ENCODE peak calls at places on chromosomes 13 and 19, in four cellular contexts. T, Q, R and H are unnamed samples.

GRCh38 chr13:48000559-48001126 is 430 bp downstream of the SUCLA2 start:
- DNase-seq in T (no peak), Q (peak), R (no peak), H (no peak)

GRCh38 chr19:18603255-18603957 is 3.2 kb downstream of the CRLF1 start:
- DNase-seq in T (no peak), Q (peak), R (no peak), H (no peak)

GRCh38 chr13:32904271-32904670 is 112.0 kb upstream of the KL start:
- DNase-seq in T (no peak), Q (no peak), R (no peak), H (no peak)

GRCh38 chr13:102400619-102401125 is 1.2 kb downstream of the FGF14 start:
- DNase-seq in T (no peak), Q (no peak), R (no peak), H (no peak)

GRCh38 chr13:74103970-74104555 is 30.1 kb downstream of the KLF12 start:
- DNase-seq in T (no peak), Q (no peak), R (no peak), H (no peak)

GRCh38 chr13:51096131-51096530 is 14.9 kb downstream of the C13orf42 start:
- DNase-seq in T (no peak), Q (no peak), R (no peak), H (no peak)

GRCh38 chr19:19537321-19538048 is 580 bp upstream of the CILP2 start:
- DNase-seq in T (no peak), Q (no peak), R (no peak), H (no peak)

GRCh38 chr13:101618440-101619187 is 166.1 kb downstream of the ITGBL1 start:
- DNase-seq in T (no peak), Q (no peak), R (no peak), H (no peak)

GRCh38 chr13:104984296-104984818 is 1551.1 kb downstream of the EFNB2 start:
- DNase-seq in T (no peak), Q (no peak), R (no peak), H (no peak)

GRCh38 chr19:35352448-35353304 is 5.0 kb downstream of the FFAR1 start:
- DNase-seq in T (peak), Q (peak), R (peak), H (peak)

GRCh38 chr13:79867248-79867647 is 386.3 kb downstream of the NDFIP2 start:
- DNase-seq in T (no peak), Q (no peak), R (no peak), H (no peak)

GRCh38 chr19:3366761-3367571 is 583 bp downstream of the NFIC start:
- DNase-seq in T (no peak), Q (peak), R (no peak), H (no peak)

GRCh38 chr19:45418812-45419211 is 4.9 kb downstream of the ERCC1 start:
- DNase-seq in T (no peak), Q (no peak), R (no peak), H (no peak)

GRCh38 chr19:30046522-30046921 is 104.5 kb downstream of the URI1 start:
- DNase-seq in T (no peak), Q (peak), R (no peak), H (peak)

GRCh38 chr19:5585461-5586299 is 17.9 kb upstream of the TINCR start:
- DNase-seq in T (no peak), Q (peak), R (no peak), H (no peak)

GRCh38 chr19:39802958-39803357 is 24.3 kb downstream of the LEUTX start:
- DNase-seq in T (no peak), Q (no peak), R (no peak), H (no peak)

GRCh38 chr19:21581646-21582045 is 76.2 kb downstream of the ZNF429 start:
- DNase-seq in T (no peak), Q (no peak), R (no peak), H (no peak)

GRCh38 chr19:11265785-11266236 is 3.5 kb upstream of the DOCK6 start:
- DNase-seq in T (peak), Q (no peak), R (peak), H (no peak)

GRCh38 chr13:94263038-94263437 is 216.4 kb downstream of the DCT start:
- DNase-seq in T (no peak), Q (no peak), R (peak), H (no peak)

GRCh38 chr19:17475541-17476115 is 5.3 kb downstream of the SLC27A1 start:
- DNase-seq in T (peak), Q (no peak), R (peak), H (no peak)

GRCh38 chr19:48989701-48990291 is 3.3 kb downstream of the GYS1 start:
- DNase-seq in T (no peak), Q (no peak), R (no peak), H (no peak)

GRCh38 chr13:39765801-39766463 is 110.5 kb downstream of the COG6 start:
- DNase-seq in T (no peak), Q (no peak), R (no peak), H (no peak)

GRCh38 chr19:36483653-36484052 is 5.7 kb downstream of the ZNF566 start:
- DNase-seq in T (no peak), Q (no peak), R (no peak), H (no peak)

GRCh38 chr13:51638497-51638871 is 54.2 kb downstream of the WDFY2 start:
- DNase-seq in T (no peak), Q (no peak), R (no peak), H (no peak)

GRCh38 chr13:95643814-95644598 is 500 bp downstream of the DZIP1 start:
- DNase-seq in T (no peak), Q (no peak), R (peak), H (no peak)

GRCh38 chr13:73556902-73557301 is 498.1 kb downstream of the KLF5 start:
- DNase-seq in T (no peak), Q (no peak), R (no peak), H (no peak)

GRCh38 chr19:45485301-45486077 is 11.4 kb downstream of the RTN2 start:
- DNase-seq in T (peak), Q (peak), R (peak), H (peak)

GRCh38 chr13:28077231-28077630 is 23.1 kb downstream of the FLT3 start:
- DNase-seq in T (no peak), Q (no peak), R (no peak), H (no peak)

GRCh38 chr13:106378263-106378662 is 157.2 kb downstream of the EFNB2 start:
- DNase-seq in T (no peak), Q (no peak), R (no peak), H (no peak)

GRCh38 chr19:45558399-45558878 is 26.2 kb downstream of the OPA3 start:
- DNase-seq in T (peak), Q (peak), R (peak), H (no peak)

GRCh38 chr19:39514840-39515550 is at the start of gene SELENOV:
- DNase-seq in T (no peak), Q (no peak), R (no peak), H (no peak)

GRCh38 chr13:61406275-61406674 is 9.4 kb downstream of the PCDH20 start:
- DNase-seq in T (no peak), Q (no peak), R (no peak), H (no peak)

GRCh38 chr13:59318320-59318930 is 845.3 kb downstream of the DIAPH3 start:
- DNase-seq in T (peak), Q (peak), R (peak), H (peak)

GRCh38 chr19:32231691-32232090 is 113.7 kb upstream of the ZNF507 start:
- DNase-seq in T (no peak), Q (no peak), R (no peak), H (no peak)

GRCh38 chr13:40940841-40941240 is 78.3 kb downstream of the ELF1 start:
- DNase-seq in T (no peak), Q (no peak), R (no peak), H (no peak)
- TF ChIP-seq SIN3A in T (no peak), Q (no peak), R (no peak), H (no peak)

DNA sequence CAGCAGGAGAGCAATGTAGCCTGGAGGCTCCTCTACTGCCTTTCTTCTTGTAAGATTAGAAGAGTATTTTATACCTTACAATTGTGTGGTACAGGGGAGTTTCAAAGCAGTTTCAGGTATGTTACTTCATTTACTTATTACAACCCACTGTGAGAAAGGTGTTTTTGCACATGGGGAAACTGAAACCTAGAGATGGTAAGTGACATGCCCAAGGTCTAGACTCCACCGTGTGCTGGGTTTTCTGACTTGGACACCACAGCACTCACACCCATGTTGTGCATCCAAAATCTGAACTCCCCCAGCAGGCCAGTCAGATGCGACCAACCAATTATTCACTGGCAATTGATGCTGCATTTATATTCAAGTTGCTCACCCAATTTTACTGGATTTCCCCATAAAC is 22.8 kb downstream of the ERICH6B start:
- DNase-seq in T (no peak), Q (no peak), R (no peak), H (no peak)
- TF ChIP-seq TCF7L2 in T (no peak), Q (no peak), R (no peak), H (no peak)

DNA sequence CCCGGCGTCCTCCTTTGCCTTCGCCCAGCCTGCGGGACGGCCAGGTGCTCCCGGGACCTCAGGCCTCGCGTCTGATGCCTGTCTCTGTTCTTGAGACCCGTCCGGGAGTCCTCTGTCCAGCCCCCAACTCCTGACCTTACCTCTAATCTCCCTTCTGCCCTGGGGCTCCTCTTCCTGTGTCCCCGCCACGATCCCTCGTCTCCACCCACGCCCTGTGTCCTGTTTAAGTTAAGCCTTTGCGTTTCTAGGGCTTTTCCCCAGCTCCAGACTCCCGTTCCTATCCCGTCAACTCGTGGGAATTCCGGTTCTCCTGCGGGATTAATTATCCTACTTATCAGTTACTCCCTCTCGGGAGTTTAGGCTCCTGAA is 686 bp downstream of the LENG8 start:
- DNase-seq in T (no peak), Q (no peak), R (no peak), H (no peak)
- TF ChIP-seq REST in T (no peak), Q (no peak), R (no peak), H (no peak)

GRCh38 chr13:37479901-37480300 is 118.7 kb downstream of the POSTN start:
- DNase-seq in T (no peak), Q (no peak), R (no peak), H (no peak)

GRCh38 chr13:37475966-37476365 is 122.6 kb downstream of the POSTN start:
- DNase-seq in T (no peak), Q (no peak), R (no peak), H (no peak)

GRCh38 chr13:37473035-37473434 is 125.5 kb downstream of the POSTN start:
- DNase-seq in T (no peak), Q (peak), R (no peak), H (no peak)

GRCh38 chr13:37475151-37475550 is 123.4 kb downstream of the POSTN start:
- DNase-seq in T (no peak), Q (no peak), R (no peak), H (no peak)

GRCh38 chr13:37476874-37477273 is 121.7 kb downstream of the POSTN start:
- DNase-seq in T (no peak), Q (no peak), R (no peak), H (no peak)
- TF ChIP-seq SIN3A in T (no peak), Q (no peak), R (no peak), H (no peak)

DNA sequence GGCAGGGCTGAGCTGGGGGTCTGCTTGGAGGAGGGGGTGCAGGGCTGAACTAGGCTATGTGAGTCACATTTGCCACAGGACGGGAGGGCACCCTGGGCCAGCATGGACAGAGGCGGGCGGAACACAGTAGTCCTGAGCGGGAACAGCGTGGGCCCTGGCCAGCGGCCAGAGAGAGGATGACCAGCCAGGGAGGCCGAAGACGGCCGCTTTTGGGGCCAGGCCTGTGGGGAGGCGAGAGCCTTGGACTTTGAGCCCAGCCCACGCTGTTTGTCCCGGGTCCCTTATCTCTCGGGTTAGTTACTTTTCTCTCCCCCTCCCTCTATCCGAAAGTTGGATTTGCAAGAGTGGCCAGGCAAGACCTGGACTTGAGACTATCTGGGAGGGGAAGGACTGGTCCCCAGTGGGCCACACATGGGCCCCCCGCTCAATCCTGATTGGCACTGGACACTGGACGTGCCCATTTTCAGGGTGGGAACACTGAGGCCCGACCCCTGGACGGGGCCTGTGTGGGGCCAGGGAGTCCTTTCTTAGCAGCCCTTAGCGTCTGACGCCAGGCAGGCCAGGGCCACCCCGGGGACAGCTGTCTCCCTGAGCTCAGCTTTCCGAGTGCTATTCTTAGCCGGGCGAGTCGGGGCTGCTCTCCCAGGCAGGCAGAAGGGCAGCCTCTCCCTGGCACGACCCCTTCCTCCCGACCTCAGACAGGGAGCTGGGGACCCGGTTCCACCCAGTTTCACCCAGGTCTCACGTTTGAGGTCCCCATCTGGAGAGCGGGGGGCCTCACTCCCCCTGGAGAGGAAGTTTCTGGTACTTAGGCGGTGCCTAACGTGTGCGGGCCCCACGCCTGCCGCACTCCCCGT is 833 bp downstream of the GAMT start:
- DNase-seq in T (no peak), Q (peak), R (peak), H (no peak)
- TF ChIP-seq TCF7L2 in T (no peak), Q (no peak), R (no peak), H (no peak)

GRCh38 chr13:91058066-91058465 is 289.4 kb upstream of the MIR17HG start:
- DNase-seq in T (no peak), Q (no peak), R (no peak), H (no peak)
- TF ChIP-seq REST in T (peak), Q (peak), R (peak), H (peak)

GRCh38 chr13:112818040-112818697 is 128.3 kb downstream of the ATP11A start:
- DNase-seq in T (no peak), Q (no peak), R (no peak), H (no peak)
- TF ChIP-seq SIN3A in T (no peak), Q (no peak), R (no peak), H (no peak)

DNA sequence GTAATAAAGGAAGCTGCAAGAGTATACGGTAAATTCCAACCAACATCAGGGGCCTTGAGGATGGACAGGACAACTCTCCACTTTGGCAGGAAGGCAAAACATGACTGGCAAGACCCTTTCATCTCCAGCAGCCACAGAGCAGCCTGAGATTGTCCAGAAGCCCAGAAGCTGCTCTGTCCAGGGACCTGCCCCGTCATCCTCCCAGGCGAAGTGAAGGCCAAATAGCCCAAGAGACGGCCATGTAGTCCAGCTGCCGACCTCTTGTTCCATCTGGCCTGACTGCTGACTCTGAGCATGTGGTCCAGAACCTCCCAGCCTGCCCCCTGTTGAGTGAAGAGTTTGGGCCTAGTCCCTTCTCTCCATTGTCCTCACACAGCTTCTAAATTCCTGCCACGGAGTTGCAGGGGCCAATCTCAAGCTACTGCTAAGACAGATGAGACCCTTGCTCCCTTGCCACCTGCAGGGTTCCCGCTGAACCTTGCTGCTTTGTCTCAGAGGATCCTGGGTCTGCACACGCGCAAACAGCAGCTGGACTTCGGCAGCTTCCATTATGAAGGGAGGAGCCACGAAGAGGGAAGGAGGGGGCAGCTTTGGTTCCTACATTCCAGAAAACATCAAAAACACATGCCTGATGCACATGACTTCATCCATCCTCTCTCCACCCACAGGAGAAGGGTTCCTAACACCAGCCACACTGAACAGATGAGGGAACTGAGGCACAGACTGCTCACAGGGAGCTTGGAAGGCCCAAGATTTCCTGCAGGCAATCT is 196.9 kb downstream of the KATNAL1 start:
- DNase-seq in T (no peak), Q (no peak), R (no peak), H (no peak)
- TF ChIP-seq TCF7L2 in T (no peak), Q (no peak), R (no peak), H (no peak)

GRCh38 chr13:36297600-36298338 is at the start of gene CCDC169:
- DNase-seq in T (no peak), Q (peak), R (peak), H (no peak)
- TF ChIP-seq REST in T (no peak), Q (no peak), R (no peak), H (no peak)

DNA sequence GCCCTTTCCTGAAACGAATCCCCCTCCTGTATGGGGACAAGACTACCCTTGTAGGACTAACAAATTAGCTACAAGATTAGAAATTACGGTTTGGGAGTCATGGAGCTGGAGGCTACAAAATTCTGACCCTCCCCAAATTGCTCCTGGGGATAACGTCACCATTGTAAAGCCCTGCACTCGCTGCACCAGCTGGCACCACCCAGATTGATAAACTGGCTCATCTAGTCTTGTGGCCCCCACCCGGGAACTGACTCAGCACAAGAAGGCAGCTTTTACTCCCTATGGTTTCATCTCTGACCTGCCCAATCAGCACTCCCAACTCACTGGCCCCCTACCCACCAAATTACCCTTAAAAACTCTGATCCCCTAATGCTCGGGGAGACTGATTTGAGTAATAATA is 150.6 kb upstream of the TSC22D1 start:
- DNase-seq in T (no peak), Q (no peak), R (no peak), H (no peak)
- TF ChIP-seq SIN3A in T (no peak), Q (no peak), R (no peak), H (no peak)